ENCODE peak calls at places on chromosomes 5 and 9, in nine cellular contexts. One of them, this sample, is unnamed. For H3K4me1, the result is how much of the 10 kb centered on the place peaks cover.

GRCh38 chr9:129954868-129955550 is 88.0 kb downstream of the FNBP1 start:
- DNase-seq in A549: no peak
- DNase-seq in PC-9: no peak
- DNase-seq in SJSA1: no peak
- DNase-seq in heart left ventricle: no peak
- DNase-seq in spleen: no peak
- DNase-seq in GM23338: no peak
- DNase-seq in upper lobe of right lung: no peak
- DNase-seq in neural progenitor cell: no peak
- DNase-seq in this sample: no peak

GRCh38 chr5:33745101-33745770 is 146.6 kb downstream of the ADAMTS12 start:
- DNase-seq in A549: no peak
- DNase-seq in PC-9: no peak
- DNase-seq in SJSA1: no peak
- DNase-seq in heart left ventricle: no peak
- DNase-seq in spleen: no peak
- DNase-seq in GM23338: no peak
- DNase-seq in upper lobe of right lung: no peak
- DNase-seq in neural progenitor cell: no peak
- DNase-seq in this sample: no peak

GRCh38 chr5:93785475-93785874 is 44.1 kb upstream of the POU5F2 start:
- DNase-seq in A549: no peak
- DNase-seq in PC-9: no peak
- DNase-seq in SJSA1: no peak
- DNase-seq in heart left ventricle: no peak
- DNase-seq in spleen: no peak
- DNase-seq in GM23338: no peak
- DNase-seq in upper lobe of right lung: no peak
- DNase-seq in neural progenitor cell: no peak
- DNase-seq in this sample: no peak

GRCh38 chr5:9207820-9208418 is 338.0 kb downstream of the SEMA5A start:
- DNase-seq in A549: peak
- DNase-seq in PC-9: no peak
- DNase-seq in SJSA1: peak
- DNase-seq in heart left ventricle: no peak
- DNase-seq in spleen: no peak
- DNase-seq in GM23338: peak
- DNase-seq in upper lobe of right lung: no peak
- DNase-seq in neural progenitor cell: peak
- DNase-seq in this sample: no peak

GRCh38 chr5:38968665-38969064 is 105.5 kb downstream of the RICTOR start:
- DNase-seq in A549: no peak
- DNase-seq in PC-9: no peak
- DNase-seq in SJSA1: no peak
- DNase-seq in heart left ventricle: no peak
- DNase-seq in spleen: no peak
- DNase-seq in GM23338: peak
- DNase-seq in upper lobe of right lung: no peak
- DNase-seq in neural progenitor cell: no peak
- DNase-seq in this sample: no peak

GRCh38 chr5:45038366-45038987 is 229.7 kb downstream of the MRPS30 start:
- DNase-seq in A549: peak
- DNase-seq in PC-9: peak
- DNase-seq in SJSA1: peak
- DNase-seq in heart left ventricle: no peak
- DNase-seq in spleen: no peak
- DNase-seq in GM23338: peak
- DNase-seq in upper lobe of right lung: no peak
- DNase-seq in neural progenitor cell: peak
- DNase-seq in this sample: no peak

GRCh38 chr5:121987685-121988073 is 25.9 kb downstream of the SRFBP1 start:
- DNase-seq in A549: no peak
- DNase-seq in PC-9: no peak
- DNase-seq in SJSA1: no peak
- DNase-seq in heart left ventricle: no peak
- DNase-seq in spleen: no peak
- DNase-seq in GM23338: no peak
- DNase-seq in upper lobe of right lung: no peak
- DNase-seq in neural progenitor cell: no peak
- DNase-seq in this sample: no peak

GRCh38 chr5:40499514-40500273 is 180.0 kb upstream of the PTGER4 start:
- DNase-seq in A549: no peak
- DNase-seq in PC-9: no peak
- DNase-seq in SJSA1: no peak
- DNase-seq in heart left ventricle: no peak
- DNase-seq in spleen: no peak
- DNase-seq in GM23338: no peak
- DNase-seq in upper lobe of right lung: no peak
- DNase-seq in neural progenitor cell: no peak
- DNase-seq in this sample: no peak

GRCh38 chr9:85142461-85143401 is 473.2 kb downstream of the NTRK2 start:
- DNase-seq in A549: peak
- DNase-seq in PC-9: no peak
- DNase-seq in SJSA1: no peak
- DNase-seq in heart left ventricle: peak
- DNase-seq in spleen: no peak
- DNase-seq in GM23338: peak
- DNase-seq in upper lobe of right lung: no peak
- DNase-seq in neural progenitor cell: peak
- DNase-seq in this sample: no peak

GRCh38 chr9:88567870-88568269 is 32.9 kb downstream of the NXNL2 start:
- DNase-seq in A549: no peak
- DNase-seq in PC-9: no peak
- DNase-seq in SJSA1: no peak
- DNase-seq in heart left ventricle: no peak
- DNase-seq in spleen: no peak
- DNase-seq in GM23338: no peak
- DNase-seq in upper lobe of right lung: no peak
- DNase-seq in neural progenitor cell: no peak
- DNase-seq in this sample: no peak

GRCh38 chr5:132204736-132205135 is 22.9 kb downstream of the P4HA2 start:
- DNase-seq in A549: no peak
- DNase-seq in PC-9: no peak
- DNase-seq in SJSA1: no peak
- DNase-seq in heart left ventricle: no peak
- DNase-seq in spleen: no peak
- DNase-seq in GM23338: no peak
- DNase-seq in upper lobe of right lung: no peak
- DNase-seq in neural progenitor cell: no peak
- DNase-seq in this sample: no peak

GRCh38 chr5:56432326-56432725 is 199.2 kb upstream of the ANKRD55 start:
- DNase-seq in A549: no peak
- DNase-seq in PC-9: no peak
- DNase-seq in SJSA1: no peak
- DNase-seq in heart left ventricle: no peak
- DNase-seq in spleen: no peak
- DNase-seq in GM23338: no peak
- DNase-seq in upper lobe of right lung: no peak
- DNase-seq in neural progenitor cell: no peak
- DNase-seq in this sample: no peak

GRCh38 chr9:89363921-89364663 is 45.8 kb downstream of the SECISBP2 start:
- DNase-seq in A549: no peak
- DNase-seq in PC-9: no peak
- DNase-seq in SJSA1: no peak
- DNase-seq in heart left ventricle: no peak
- DNase-seq in spleen: no peak
- DNase-seq in GM23338: no peak
- DNase-seq in upper lobe of right lung: peak
- DNase-seq in neural progenitor cell: no peak
- DNase-seq in this sample: no peak

GRCh38 chr5:87949665-87950640 is 318.7 kb downstream of the TMEM161B start:
- DNase-seq in A549: no peak
- DNase-seq in PC-9: no peak
- DNase-seq in SJSA1: no peak
- DNase-seq in heart left ventricle: no peak
- DNase-seq in spleen: no peak
- DNase-seq in GM23338: no peak
- DNase-seq in upper lobe of right lung: no peak
- DNase-seq in neural progenitor cell: no peak
- DNase-seq in this sample: no peak

GRCh38 chr5:112475747-112476435 is 56.8 kb upstream of the EPB41L4A start:
- DNase-seq in A549: no peak
- DNase-seq in PC-9: no peak
- DNase-seq in SJSA1: no peak
- DNase-seq in heart left ventricle: no peak
- DNase-seq in spleen: no peak
- DNase-seq in GM23338: no peak
- DNase-seq in upper lobe of right lung: no peak
- DNase-seq in neural progenitor cell: no peak
- DNase-seq in this sample: no peak

GRCh38 chr9:85949591-85950335 is 8.8 kb downstream of the NAA35 start:
- DNase-seq in A549: no peak
- DNase-seq in PC-9: no peak
- DNase-seq in SJSA1: no peak
- DNase-seq in heart left ventricle: no peak
- DNase-seq in spleen: no peak
- DNase-seq in GM23338: no peak
- DNase-seq in upper lobe of right lung: no peak
- DNase-seq in neural progenitor cell: no peak
- DNase-seq in this sample: no peak

GRCh38 chr5:95712347-95712958 is 18.7 kb upstream of the RHOBTB3 start:
- DNase-seq in A549: peak
- DNase-seq in PC-9: peak
- DNase-seq in SJSA1: peak
- DNase-seq in heart left ventricle: no peak
- DNase-seq in spleen: no peak
- DNase-seq in GM23338: peak
- DNase-seq in upper lobe of right lung: no peak
- DNase-seq in neural progenitor cell: no peak
- DNase-seq in this sample: no peak

GRCh38 chr9:98541684-98542230 is 167.0 kb downstream of the GABBR2 start:
- DNase-seq in A549: no peak
- DNase-seq in PC-9: no peak
- DNase-seq in SJSA1: no peak
- DNase-seq in heart left ventricle: no peak
- DNase-seq in spleen: no peak
- DNase-seq in GM23338: no peak
- DNase-seq in upper lobe of right lung: no peak
- DNase-seq in neural progenitor cell: no peak
- DNase-seq in this sample: no peak

GRCh38 chr9:4303002-4303401 is 3.1 kb upstream of the GLIS3 start:
- DNase-seq in A549: no peak
- DNase-seq in PC-9: no peak
- DNase-seq in SJSA1: no peak
- DNase-seq in heart left ventricle: no peak
- DNase-seq in spleen: no peak
- DNase-seq in GM23338: no peak
- DNase-seq in upper lobe of right lung: no peak
- DNase-seq in neural progenitor cell: no peak
- DNase-seq in this sample: no peak

GRCh38 chr5:51389326-51389581 is 6.0 kb downstream of the ISL1 start:
- DNase-seq in A549: no peak
- DNase-seq in PC-9: no peak
- DNase-seq in SJSA1: no peak
- DNase-seq in heart left ventricle: no peak
- DNase-seq in spleen: no peak
- DNase-seq in GM23338: peak
- DNase-seq in upper lobe of right lung: no peak
- DNase-seq in neural progenitor cell: peak
- DNase-seq in this sample: no peak
- H3K4me3 ChIP-seq in A549: no peak
- H3K4me3 ChIP-seq in PC-9: no peak
- H3K4me3 ChIP-seq in SJSA1: no peak
- H3K4me3 ChIP-seq in heart left ventricle: no peak
- H3K4me3 ChIP-seq in spleen: no peak
- H3K4me3 ChIP-seq in GM23338: peak
- H3K4me3 ChIP-seq in upper lobe of right lung: no peak
- H3K4me3 ChIP-seq in neural progenitor cell: peak
- H3K4me3 ChIP-seq in this sample: no peak

DNA sequence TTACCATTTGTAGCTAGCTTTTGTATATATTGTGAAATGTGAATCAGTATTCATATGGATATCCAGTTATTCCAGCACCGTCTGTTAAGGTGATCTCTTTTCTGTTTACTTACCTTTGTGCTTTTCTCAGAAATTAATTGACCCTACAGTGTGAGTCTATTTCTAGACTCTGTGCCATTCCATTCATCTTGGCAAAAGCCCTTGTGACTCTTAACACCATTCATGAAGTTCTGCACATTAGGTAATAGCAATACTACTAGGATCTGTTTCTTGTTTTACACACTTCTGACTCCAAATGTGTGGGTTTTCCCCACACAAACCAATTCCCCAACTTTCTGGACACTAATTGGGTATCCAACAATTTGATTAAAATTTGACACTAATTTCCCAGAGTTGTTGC is 40.4 kb downstream of the SLC12A2 start:
- DNase-seq in A549: no peak
- DNase-seq in PC-9: no peak
- DNase-seq in SJSA1: no peak
- DNase-seq in heart left ventricle: no peak
- DNase-seq in spleen: no peak
- DNase-seq in GM23338: no peak
- DNase-seq in upper lobe of right lung: no peak
- DNase-seq in neural progenitor cell: no peak
- DNase-seq in this sample: no peak
- H3K27ac ChIP-seq in A549: no peak
- H3K27ac ChIP-seq in PC-9: no peak
- H3K27ac ChIP-seq in SJSA1: no peak
- H3K27ac ChIP-seq in heart left ventricle: no peak
- H3K27ac ChIP-seq in spleen: no peak
- H3K27ac ChIP-seq in GM23338: no peak
- H3K27ac ChIP-seq in upper lobe of right lung: no peak
- H3K27ac ChIP-seq in neural progenitor cell: no peak
- H3K27ac ChIP-seq in this sample: no peak

DNA sequence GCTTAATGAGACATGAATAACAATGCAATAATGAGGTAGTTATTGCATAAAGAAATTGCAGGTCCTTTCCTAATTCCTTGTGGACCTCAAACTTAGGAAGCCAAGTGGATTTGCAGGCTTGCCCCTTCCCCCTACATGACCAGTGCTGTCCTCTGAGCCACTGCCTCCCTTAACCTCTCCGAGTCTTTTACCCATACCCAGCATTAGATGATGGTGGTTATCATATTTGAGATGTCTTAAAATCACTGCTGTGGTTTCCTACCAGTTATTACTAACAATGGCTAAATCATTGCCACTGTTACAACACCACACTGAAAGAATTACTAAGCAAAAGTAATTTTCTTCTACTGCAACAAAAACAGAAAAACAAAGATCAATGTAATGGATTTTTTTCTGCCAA is 170.8 kb downstream of the EDIL3 start:
- DNase-seq in A549: no peak
- DNase-seq in PC-9: no peak
- DNase-seq in SJSA1: no peak
- DNase-seq in heart left ventricle: no peak
- DNase-seq in spleen: no peak
- DNase-seq in GM23338: no peak
- DNase-seq in upper lobe of right lung: no peak
- DNase-seq in neural progenitor cell: no peak
- DNase-seq in this sample: no peak
- H3K4me1 ChIP-seq in A549: under half
- H3K4me1 ChIP-seq in PC-9: under half
- H3K4me1 ChIP-seq in SJSA1: under half
- H3K4me1 ChIP-seq in heart left ventricle: under half
- H3K4me1 ChIP-seq in spleen: under half
- H3K4me1 ChIP-seq in GM23338: under half
- H3K4me1 ChIP-seq in upper lobe of right lung: under half
- H3K4me1 ChIP-seq in neural progenitor cell: under half
- H3K4me1 ChIP-seq in this sample: under half

DNA sequence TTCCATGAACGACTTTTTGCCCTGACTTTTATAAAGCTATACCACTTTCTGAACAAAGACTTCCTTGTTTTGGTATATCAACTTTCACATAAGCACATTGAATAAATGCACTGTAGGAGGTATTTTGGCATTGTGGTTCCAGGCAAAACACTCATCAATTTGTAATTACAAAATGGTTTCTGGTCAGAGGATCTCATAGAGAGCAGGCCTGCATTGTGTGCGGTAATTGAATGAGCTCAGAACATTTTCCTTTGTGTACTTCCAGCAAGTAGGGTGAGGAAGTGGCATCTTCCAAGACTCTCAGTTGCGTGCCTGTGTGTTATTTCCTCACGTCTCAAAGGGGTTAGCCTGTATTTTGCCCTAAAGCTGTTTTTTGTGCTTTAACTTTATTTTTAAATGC is 89.2 kb downstream of the PDE6A start:
- DNase-seq in A549: no peak
- DNase-seq in PC-9: no peak
- DNase-seq in SJSA1: peak
- DNase-seq in heart left ventricle: no peak
- DNase-seq in spleen: no peak
- DNase-seq in GM23338: no peak
- DNase-seq in upper lobe of right lung: no peak
- DNase-seq in neural progenitor cell: no peak
- DNase-seq in this sample: no peak
- H3K4me3 ChIP-seq in A549: no peak
- H3K4me3 ChIP-seq in PC-9: no peak
- H3K4me3 ChIP-seq in SJSA1: no peak
- H3K4me3 ChIP-seq in heart left ventricle: no peak
- H3K4me3 ChIP-seq in spleen: no peak
- H3K4me3 ChIP-seq in GM23338: no peak
- H3K4me3 ChIP-seq in upper lobe of right lung: no peak
- H3K4me3 ChIP-seq in neural progenitor cell: no peak
- H3K4me3 ChIP-seq in this sample: no peak